ENCODE peak calls at places on chromosomes 13 and 19, in ten cellular contexts. E is tibial artery; S is cardiac muscle cell; T is MM.1S; X is GM23338; G is RWPE2; V is prostate gland; Y is endothelial cell of umbilical vein; P is CD8-positive, alpha-beta T cell; L is fibroblast of lung. U is an unnamed sample. For H3K4me1, the result is how much of the 10 kb centered on the place peaks cover.

GRCh38 chr19:10206226-10206873 is 11.6 kb upstream of the DNMT1 start:
- DNase-seq in E (no peak), S (no peak), T (no peak), X (no peak), G (no peak), V (no peak), Y (no peak), P (no peak), L (peak), U (no peak)

GRCh38 chr19:53503126-53503525 is 34.8 kb upstream of the ZNF331 start:
- DNase-seq in E (no peak), S (no peak), T (no peak), X (no peak), G (no peak), V (no peak), Y (no peak), P (no peak), L (no peak), U (no peak)

GRCh38 chr13:91544723-91545122 is 146.3 kb downstream of the GPC5 start:
- DNase-seq in E (no peak), S (peak), T (no peak), X (peak), G (no peak), V (no peak), Y (no peak), P (no peak), L (no peak), U (no peak)

GRCh38 chr19:12872255-12872654 is 9.0 kb downstream of the DNASE2 start:
- DNase-seq in E (no peak), S (no peak), T (no peak), X (peak), G (no peak), V (no peak), Y (no peak), P (no peak), L (no peak), U (no peak)

GRCh38 chr19:3304871-3305423 is 61.4 kb upstream of the NFIC start:
- DNase-seq in E (peak), S (peak), T (peak), X (peak), G (no peak), V (peak), Y (peak), P (peak), L (peak), U (peak)

GRCh38 chr13:109836629-109837607 is 50.5 kb upstream of the IRS2 start:
- DNase-seq in E (no peak), S (no peak), T (no peak), X (no peak), G (no peak), V (no peak), Y (no peak), P (no peak), L (no peak), U (no peak)

GRCh38 chr19:31451686-31452325 is 102.6 kb upstream of the TSHZ3 start:
- DNase-seq in E (no peak), S (no peak), T (no peak), X (no peak), G (no peak), V (no peak), Y (no peak), P (no peak), L (no peak), U (no peak)

GRCh38 chr19:36401475-36401874 is 17.0 kb downstream of the ZFP82 start:
- DNase-seq in E (no peak), S (no peak), T (no peak), X (no peak), G (no peak), V (no peak), Y (no peak), P (no peak), L (no peak), U (no peak)

GRCh38 chr19:21482863-21483276 is 22.5 kb upstream of the ZNF429 start:
- DNase-seq in E (peak), S (peak), T (peak), X (peak), G (no peak), V (no peak), Y (peak), P (peak), L (peak), U (peak)

GRCh38 chr13:45305079-45305478 is 35.9 kb downstream of the TPT1 start:
- DNase-seq in E (no peak), S (no peak), T (no peak), X (no peak), G (no peak), V (no peak), Y (no peak), P (no peak), L (no peak), U (no peak)

GRCh38 chr13:20414475-20415287 is 111.0 kb downstream of the CRYL1 start:
- DNase-seq in E (no peak), S (no peak), T (no peak), X (peak), G (no peak), V (peak), Y (no peak), P (no peak), L (no peak), U (no peak)

GRCh38 chr19:15479391-15480345 is at the start of gene PGLYRP2:
- DNase-seq in E (no peak), S (no peak), T (no peak), X (peak), G (no peak), V (peak), Y (no peak), P (no peak), L (no peak), U (peak)

GRCh38 chr13:30744056-30744684 is 8.8 kb downstream of the ALOX5AP start:
- DNase-seq in E (no peak), S (no peak), T (peak), X (no peak), G (no peak), V (peak), Y (peak), P (peak), L (peak), U (no peak)

GRCh38 chr19:49149652-49150105 is 5.5 kb downstream of the HRC start:
- DNase-seq in E (peak), S (peak), T (peak), X (peak), G (no peak), V (peak), Y (peak), P (no peak), L (peak), U (peak)

GRCh38 chr13:76832258-76832988 is 53.8 kb downstream of the KCTD12 start:
- DNase-seq in E (no peak), S (no peak), T (no peak), X (no peak), G (no peak), V (no peak), Y (no peak), P (no peak), L (no peak), U (no peak)

GRCh38 chr13:45747071-45747470 is 45.0 kb downstream of the CBY2 start:
- DNase-seq in E (no peak), S (no peak), T (no peak), X (no peak), G (no peak), V (no peak), Y (no peak), P (no peak), L (no peak), U (no peak)

GRCh38 chr13:19172007-19172646 is 9.5 kb downstream of the TUBA3C start:
- DNase-seq in E (no peak), S (no peak), T (no peak), X (no peak), G (no peak), V (no peak), Y (no peak), P (no peak), L (no peak), U (no peak)

GRCh38 chr13:49569993-49570689 is 15.2 kb downstream of the RCBTB1 start:
- DNase-seq in E (no peak), S (no peak), T (no peak), X (no peak), G (no peak), V (no peak), Y (no peak), P (no peak), L (no peak), U (no peak)

DNA sequence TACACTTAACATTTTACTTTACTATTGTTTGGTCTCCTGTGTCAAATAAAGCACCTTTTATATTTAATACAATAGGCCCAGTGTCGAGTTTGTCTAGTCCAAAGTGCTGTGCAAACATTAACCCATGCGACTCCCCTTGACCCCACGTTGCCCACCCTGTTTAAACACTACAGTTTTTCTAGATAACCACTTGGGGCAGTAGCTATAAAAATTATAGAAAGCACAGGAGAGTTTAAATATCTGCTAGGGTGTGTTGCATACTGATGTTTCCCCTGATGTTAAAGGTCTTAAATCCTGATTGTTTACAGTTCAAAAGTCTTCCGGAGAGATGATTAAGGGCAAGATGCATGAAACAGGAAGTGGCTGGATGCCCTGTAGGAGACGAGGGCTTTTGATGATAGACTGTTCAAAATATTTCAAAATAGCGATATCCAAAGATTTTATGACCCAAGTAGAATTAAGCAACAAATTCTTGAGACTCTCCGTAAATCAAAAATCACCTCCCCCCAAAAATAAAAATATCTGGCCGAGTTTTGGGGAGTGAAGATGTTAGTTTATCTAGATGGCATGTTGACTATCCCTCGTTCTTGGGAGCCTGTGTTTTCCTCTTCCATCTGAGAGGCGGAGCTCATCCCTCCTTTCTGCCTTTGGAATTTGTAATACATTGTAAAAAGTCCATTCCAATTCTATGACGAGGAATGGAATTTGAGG is 167.1 kb downstream of the FGF9 start:
- DNase-seq in E (no peak), S (no peak), T (no peak), X (peak), G (no peak), V (no peak), Y (no peak), P (no peak), L (no peak), U (no peak)
- TF ChIP-seq CTCF in E (no peak), S (no peak), T (no peak), X (no peak), G (no peak), V (no peak), Y (no peak), P (no peak), L (no peak), U (no peak)

DNA sequence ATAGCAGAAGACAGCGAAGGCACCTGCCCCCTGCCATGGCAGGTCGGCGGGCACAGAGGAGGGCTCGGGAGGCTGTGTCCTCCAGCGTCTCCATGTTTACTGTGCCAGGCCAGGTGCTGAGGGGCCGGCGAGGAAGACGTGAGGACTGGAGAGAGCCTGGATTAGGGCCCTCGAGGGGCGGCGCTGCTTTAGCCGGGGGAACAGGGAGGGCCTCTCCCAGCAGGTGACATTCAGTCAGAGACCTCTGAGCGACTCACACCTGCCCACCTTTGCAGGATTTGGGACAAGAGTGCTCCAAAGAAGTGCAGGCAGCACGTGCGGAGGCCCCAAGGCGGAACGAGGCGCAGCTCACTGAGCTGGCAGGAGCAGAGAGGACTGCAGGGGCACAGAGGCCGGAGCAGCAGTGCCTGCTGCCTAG is 17.6 kb downstream of the KDM4B start:
- DNase-seq in E (no peak), S (no peak), T (no peak), X (no peak), G (no peak), V (no peak), Y (no peak), P (no peak), L (no peak), U (no peak)
- H3K4me1 ChIP-seq in E (half or more), S (half or more), T (under half), X (under half), G (under half), V (under half), Y (under half), P (under half), L (under half), U (under half)

GRCh38 chr19:44753619-44753931 is 5.1 kb downstream of the BCL3 start:
- DNase-seq in E (no peak), S (no peak), T (no peak), X (no peak), G (no peak), V (no peak), Y (no peak), P (no peak), L (no peak), U (no peak)

GRCh38 chr19:44752816-44753618 is 4.5 kb downstream of the BCL3 start:
- DNase-seq in E (peak), S (peak), T (peak), X (peak), G (peak), V (peak), Y (peak), P (peak), L (peak), U (peak)

GRCh38 chr19:44755219-44755618 is 6.7 kb downstream of the BCL3 start:
- DNase-seq in E (no peak), S (no peak), T (no peak), X (no peak), G (no peak), V (no peak), Y (no peak), P (no peak), L (no peak), U (no peak)

GRCh38 chr19:44754743-44755066 is 6.2 kb downstream of the BCL3 start:
- DNase-seq in E (no peak), S (no peak), T (no peak), X (peak), G (no peak), V (no peak), Y (no peak), P (no peak), L (no peak), U (no peak)

DNA sequence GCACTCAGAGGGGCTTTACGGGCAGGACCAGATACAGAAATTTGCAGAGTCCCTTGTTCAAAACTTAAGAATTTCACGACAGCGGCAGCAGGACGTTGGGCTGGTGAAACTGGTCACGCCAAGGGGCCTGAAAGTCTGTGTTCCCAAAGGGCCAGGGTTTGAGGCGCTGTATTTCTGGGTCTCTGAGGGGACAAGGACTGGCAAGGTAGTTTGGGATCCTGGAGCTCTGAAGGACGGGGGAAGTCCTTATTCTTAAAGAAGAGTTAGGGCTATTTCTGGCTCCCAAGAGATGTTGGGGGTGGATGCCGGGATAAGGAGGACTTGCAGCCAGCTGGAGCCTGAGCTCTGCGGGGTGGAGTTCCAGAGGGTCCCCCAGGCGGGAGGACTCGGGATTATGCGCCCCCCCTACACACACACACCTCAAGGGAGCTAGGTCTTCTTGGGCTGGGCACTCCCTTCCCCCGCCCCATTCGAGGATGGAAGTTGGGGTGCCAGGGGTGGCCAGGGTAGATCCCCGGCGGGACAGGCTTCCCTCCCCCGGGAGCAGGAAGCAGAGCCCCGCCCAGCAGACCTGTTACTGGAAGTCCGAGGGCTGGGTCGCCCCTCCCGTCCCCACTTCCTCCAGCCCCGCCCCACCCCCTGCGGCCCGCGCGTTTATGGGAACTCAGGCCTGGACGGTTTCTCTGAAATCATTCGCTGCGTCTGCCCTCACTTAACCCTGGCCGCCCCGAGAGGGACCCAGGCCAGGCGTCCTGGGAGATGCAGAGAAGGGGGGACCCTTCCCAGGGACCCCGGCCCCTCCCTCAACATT is 5.6 kb downstream of the BCL3 start:
- DNase-seq in E (peak), S (peak), T (peak), X (peak), G (peak), V (peak), Y (peak), P (peak), L (peak), U (peak)
- TF ChIP-seq CTCF in E (no peak), S (peak), T (no peak), X (no peak), G (no peak), V (no peak), Y (no peak), P (no peak), L (no peak), U (no peak)

GRCh38 chr19:41548954-41549688 is 26.8 kb upstream of the CEACAM21 start:
- DNase-seq in E (no peak), S (no peak), T (peak), X (peak), G (no peak), V (no peak), Y (peak), P (peak), L (no peak), U (no peak)
- H3K4me1 ChIP-seq in E (under half), S (under half), T (under half), X (under half), G (under half), V (under half), Y (under half), P (half or more), L (under half), U (under half)